ENCODE peak calls at places on chromosome 11, in five cellular contexts. W is suprapubic skin, P is HepG2, F is stomach, T is prostate gland. C is an unnamed sample.
A peak's percentile ranks its signal among the peaks of the same experiment; 100 is the strongest.

GRCh38 chr11:111743700-111744099 is 22.5 kb downstream of the PPP2R1B start:
- DNase-seq in P (no peak), W (no peak), T (no peak), F (no peak), C (no peak)

GRCh38 chr11:129703846-129704245 is 111.8 kb upstream of the TMEM45B start:
- DNase-seq in T (no peak), P (no peak), W (no peak), F (no peak), C (no peak)

GRCh38 chr11:22031791-22032190 is 161.1 kb upstream of the ANO5 start:
- DNase-seq in W (no peak), T (no peak), F (no peak), P (no peak), C (no peak)

GRCh38 chr11:106480581-106481185 is 403.2 kb downstream of the AASDHPPT start:
- DNase-seq in F (no peak), W (no peak), P (peak; percentile 12), T (no peak), C (no peak)

GRCh38 chr11:109728056-109728455 is 306.1 kb downstream of the C11orf87 start:
- DNase-seq in P (peak; percentile 28), W (no peak), F (no peak), T (no peak), C (no peak)

GRCh38 chr11:32531528-32531927 is 52.1 kb upstream of the EIF3M start:
- DNase-seq in T (no peak), P (no peak), W (no peak), F (no peak), C (no peak)

GRCh38 chr11:47550288-47551052 is 2.5 kb downstream of the CELF1 start:
- DNase-seq in T (no peak), F (no peak), W (no peak), P (no peak), C (peak; percentile 64)

GRCh38 chr11:46504817-46505613 is 88.8 kb downstream of the AMBRA1 start:
- DNase-seq in T (no peak), W (no peak), P (peak; percentile 67), F (no peak), C (no peak)

GRCh38 chr11:34427171-34427805 is 11.4 kb upstream of the CAT start:
- DNase-seq in F (no peak), T (no peak), W (no peak), P (peak; percentile 94), C (no peak)

GRCh38 chr11:38448284-38448683 is 1850.2 kb upstream of the RAG2 start:
- DNase-seq in T (no peak), W (no peak), F (no peak), P (no peak), C (no peak)

GRCh38 chr11:111539426-111540113 is 950 bp upstream of the LAYN start:
- DNase-seq in F (no peak), W (no peak), P (no peak), T (no peak), C (no peak)

GRCh38 chr11:61971177-61972111 is 4.0 kb upstream of the FTH1 start:
- DNase-seq in W (peak; percentile 99), T (peak; percentile 98), F (peak; percentile 96), P (peak; percentile 99), C (peak; percentile 93)

GRCh38 chr11:117928818-117929567 is at the start of gene TMPRSS13:
- DNase-seq in W (no peak), P (no peak), T (peak; percentile 78), F (no peak), C (no peak)

GRCh38 chr11:70466154-70466553 is 67.8 kb downstream of the CTTN start:
- DNase-seq in F (no peak), T (no peak), W (no peak), P (no peak), C (peak; percentile 56)

GRCh38 chr11:19919050-19919561 is 206.5 kb downstream of the NAV2 start:
- DNase-seq in W (no peak), P (no peak), T (no peak), F (peak; percentile 65), C (no peak)

GRCh38 chr11:61507962-61508824 is at the start of gene LRRC10B:
- DNase-seq in W (no peak), P (no peak), T (no peak), F (no peak), C (no peak)

GRCh38 chr11:5564259-5565019 is 16.1 kb upstream of the OR52H1 start:
- DNase-seq in W (no peak), P (no peak), T (no peak), F (no peak), C (no peak)

GRCh38 chr11:134370526-134371435 is 39.0 kb downstream of the GLB1L2 start:
- DNase-seq in T (no peak), P (no peak), F (no peak), W (peak; percentile 36), C (peak; percentile 66)

GRCh38 chr11:108592591-108593213 is 866 bp downstream of the EXPH5 start:
- DNase-seq in F (peak; percentile 37), P (no peak), T (peak; percentile 30), W (no peak), C (peak; percentile 81)

GRCh38 chr11:105935791-105936190 is 86.2 kb downstream of the MSANTD4 start:
- DNase-seq in T (peak; percentile 6), W (no peak), P (no peak), F (no peak), C (no peak)

GRCh38 chr11:46948378-46949131 is 12.0 kb downstream of the CSTPP1 start:
- DNase-seq in F (no peak), W (no peak), P (no peak), T (no peak), C (no peak)

GRCh38 chr11:68149417-68149816 is 28.2 kb upstream of the CHKA start:
- DNase-seq in F (no peak), W (no peak), P (no peak), T (no peak), C (no peak)

DNA sequence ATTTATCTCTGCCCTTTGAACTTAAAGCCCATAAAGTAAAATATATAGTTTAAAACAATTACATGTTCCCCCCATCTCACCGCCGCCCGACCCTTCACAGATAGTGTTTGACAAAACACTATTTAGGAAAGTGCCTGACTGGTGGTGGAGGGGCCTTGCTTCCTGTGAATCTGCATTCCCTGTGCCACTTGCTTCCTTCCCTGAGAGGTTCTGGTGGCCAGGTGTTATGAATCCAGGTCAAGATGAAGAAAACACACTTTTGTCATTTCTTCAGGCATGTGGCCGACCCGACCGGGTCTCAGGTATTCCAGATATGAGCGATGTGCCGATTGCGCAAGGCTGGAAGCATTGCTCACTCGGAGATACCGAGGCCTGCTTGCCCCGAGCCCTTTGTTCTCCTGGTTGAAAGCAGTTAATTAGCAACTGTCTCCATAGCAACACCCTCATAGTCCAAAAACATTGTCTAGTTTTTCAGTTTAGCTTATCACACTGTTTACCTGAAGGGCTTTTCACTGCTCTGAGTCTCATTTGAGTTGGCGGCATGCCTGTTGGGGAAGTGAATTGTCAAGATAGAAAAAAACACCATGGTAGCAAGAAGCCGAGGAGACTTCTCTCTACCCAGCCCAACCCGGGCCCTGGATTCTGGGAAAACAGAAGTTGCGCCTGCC is 128.3 kb downstream of the TEAD1 start:
- DNase-seq in P (peak; percentile 99), F (peak; percentile 92), W (no peak), T (peak; percentile 84), C (no peak)
- TF ChIP-seq POLR2AphosphoS5 in P (no peak), F (peak; percentile 87), W (peak; percentile 38), T (peak; percentile 85), C (no peak)

GRCh38 chr11:27717801-27718229 is 17.6 kb upstream of the BDNF start:
- DNase-seq in T (no peak), W (no peak), P (no peak), F (no peak), C (no peak)
- H3K4me3 ChIP-seq in T (no peak overlapping the region), W (peak overlapping the region; percentile 48), P (no peak overlapping the region), F (no peak overlapping the region), C (no peak overlapping the region)

DNA sequence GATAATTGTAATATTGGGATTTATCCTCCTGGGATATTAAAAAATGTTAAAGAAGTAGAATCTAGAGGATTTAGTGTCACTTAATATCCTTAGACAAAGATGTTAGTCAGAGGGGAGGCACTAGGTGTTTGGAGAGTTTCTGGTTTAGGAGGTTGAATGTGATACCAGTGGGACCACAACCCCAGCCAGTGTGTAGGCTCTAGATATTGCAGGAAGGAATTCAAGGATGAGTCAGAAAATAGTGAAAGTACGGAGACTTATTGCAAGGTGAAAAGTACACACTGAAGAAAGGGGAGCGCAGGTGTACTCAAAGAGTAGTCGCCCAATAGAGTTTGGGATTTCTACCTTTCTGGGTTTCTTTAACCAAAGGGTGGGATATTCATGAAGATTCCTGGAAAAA is 5.7 kb upstream of the TMEM41B start:
- DNase-seq in W (no peak), T (no peak), F (no peak), P (no peak), C (no peak)
- H3K36me3 ChIP-seq in W (no peaks in the 10 kb centered on the region), T (no peaks in the 10 kb centered on the region), F (no peaks in the 10 kb centered on the region), P (no peaks in the 10 kb centered on the region), C (no peaks in the 10 kb centered on the region)

DNA sequence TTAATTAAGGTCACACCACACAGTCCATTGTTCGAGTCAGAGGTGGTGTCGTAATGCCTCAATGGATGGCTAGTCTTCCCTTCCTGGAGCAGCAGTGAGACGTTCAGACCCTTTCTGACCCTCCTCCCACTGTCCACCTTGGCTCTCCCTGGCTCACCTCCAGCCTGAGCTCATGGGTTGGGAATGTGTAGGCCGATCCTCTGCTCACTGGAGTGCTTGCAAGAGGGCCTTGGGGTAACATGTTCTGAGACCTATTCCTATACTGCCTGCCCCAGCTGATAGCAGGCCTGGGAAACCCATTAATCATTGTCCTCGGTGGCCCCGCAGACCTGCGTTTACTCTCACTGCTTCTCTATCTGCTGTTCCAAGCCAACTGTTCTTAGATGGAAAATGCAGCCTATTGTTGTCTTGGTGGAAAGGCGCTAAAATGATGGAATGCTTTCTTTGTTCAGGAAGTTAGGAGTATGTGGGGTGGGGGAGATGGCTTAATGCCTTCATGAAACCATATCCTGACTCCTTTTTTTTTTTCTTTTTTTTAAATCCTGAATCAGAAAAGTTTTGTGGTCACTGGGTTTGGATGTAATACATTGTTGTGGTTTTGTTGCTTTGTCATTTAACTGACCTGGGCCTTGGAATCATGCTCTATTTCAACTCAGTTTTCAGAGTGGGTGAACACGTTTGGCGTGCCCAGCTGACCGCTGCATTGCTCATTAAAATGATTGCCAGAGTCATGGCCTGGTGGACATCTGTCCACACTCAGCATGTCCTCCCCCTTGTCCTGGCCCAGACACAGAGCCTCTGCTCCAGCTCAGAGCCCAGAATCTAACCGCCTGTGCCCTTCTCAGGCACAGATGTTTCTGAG is 72.5 kb downstream of the MICAL2 start:
- DNase-seq in T (no peak), F (no peak), P (peak; percentile 58), W (no peak), C (no peak)
- TF ChIP-seq POLR2AphosphoS5 in T (no peak), F (no peak), P (no peak), W (no peak), C (no peak)

C was measured in spleen.